ENCODE peak calls at places on chromosomes 6 and 20, in six cellular contexts. T, O, N, K, Z and D are unnamed samples.

GRCh38 chr6:3628143-3628840 is 123.2 kb downstream of the PXDC1 start:
- DNase-seq in K (no peak), T (peak), Z (no peak), N (peak), O (no peak), D (peak)

GRCh38 chr6:159577564-159577963 is 115.5 kb downstream of the SOD2 start:
- DNase-seq in K (peak), O (no peak), T (peak), Z (peak), N (peak), D (no peak)

GRCh38 chr20:7497985-7498384 is 442.3 kb downstream of the HAO1 start:
- DNase-seq in Z (peak), O (no peak), K (no peak), T (peak), N (peak), D (peak)

GRCh38 chr20:10861619-10862018 is 187.8 kb upstream of the JAG1 start:
- DNase-seq in T (peak), Z (peak), O (no peak), K (no peak), N (peak), D (no peak)

GRCh38 chr6:40258531-40258930 is 324.3 kb upstream of the MOCS1 start:
- DNase-seq in K (no peak), T (no peak), O (no peak), Z (no peak), N (no peak), D (no peak)

GRCh38 chr6:88586371-88587157 is 376.9 kb downstream of the RNGTT start:
- DNase-seq in O (no peak), K (no peak), N (peak), Z (peak), T (peak), D (peak)

GRCh38 chr20:22686097-22686496 is 101.7 kb upstream of the FOXA2 start:
- DNase-seq in O (no peak), N (peak), K (peak), Z (peak), T (peak), D (peak)

GRCh38 chr6:35310265-35310831 is 12.7 kb downstream of the DEF6 start:
- DNase-seq in T (no peak), K (no peak), N (no peak), O (no peak), Z (no peak), D (no peak)

GRCh38 chr6:141562801-141563763 is 569.6 kb upstream of the GJE1 start:
- DNase-seq in Z (peak), O (peak), N (peak), T (peak), K (peak), D (peak)

GRCh38 chr6:2376429-2377355 is 131.3 kb upstream of the GMDS start:
- DNase-seq in N (peak), K (peak), O (no peak), Z (peak), T (peak), D (peak)

GRCh38 chr20:11451793-11452291 is 465.9 kb upstream of the BTBD3 start:
- DNase-seq in N (peak), Z (no peak), T (peak), K (peak), O (peak), D (no peak)

GRCh38 chr6:7241709-7242645 is 71.0 kb downstream of the SSR1 start:
- DNase-seq in Z (peak), T (peak), K (peak), O (no peak), N (peak), D (peak)

GRCh38 chr6:1636971-1637871 is 27.5 kb downstream of the FOXC1 start:
- DNase-seq in Z (peak), K (peak), N (peak), O (no peak), T (peak), D (no peak)

GRCh38 chr6:132816665-132817064 is 2.3 kb downstream of the RPS12 start:
- DNase-seq in O (no peak), N (no peak), K (no peak), T (no peak), Z (no peak), D (peak)

GRCh38 chr6:107784669-107785068 is 39.4 kb downstream of the SCML4 start:
- DNase-seq in O (no peak), Z (no peak), T (peak), K (peak), N (peak), D (peak)

GRCh38 chr6:7389162-7389450 is 436 bp downstream of the CAGE1 start:
- DNase-seq in K (peak), O (no peak), Z (peak), T (no peak), N (peak), D (peak)

DNA sequence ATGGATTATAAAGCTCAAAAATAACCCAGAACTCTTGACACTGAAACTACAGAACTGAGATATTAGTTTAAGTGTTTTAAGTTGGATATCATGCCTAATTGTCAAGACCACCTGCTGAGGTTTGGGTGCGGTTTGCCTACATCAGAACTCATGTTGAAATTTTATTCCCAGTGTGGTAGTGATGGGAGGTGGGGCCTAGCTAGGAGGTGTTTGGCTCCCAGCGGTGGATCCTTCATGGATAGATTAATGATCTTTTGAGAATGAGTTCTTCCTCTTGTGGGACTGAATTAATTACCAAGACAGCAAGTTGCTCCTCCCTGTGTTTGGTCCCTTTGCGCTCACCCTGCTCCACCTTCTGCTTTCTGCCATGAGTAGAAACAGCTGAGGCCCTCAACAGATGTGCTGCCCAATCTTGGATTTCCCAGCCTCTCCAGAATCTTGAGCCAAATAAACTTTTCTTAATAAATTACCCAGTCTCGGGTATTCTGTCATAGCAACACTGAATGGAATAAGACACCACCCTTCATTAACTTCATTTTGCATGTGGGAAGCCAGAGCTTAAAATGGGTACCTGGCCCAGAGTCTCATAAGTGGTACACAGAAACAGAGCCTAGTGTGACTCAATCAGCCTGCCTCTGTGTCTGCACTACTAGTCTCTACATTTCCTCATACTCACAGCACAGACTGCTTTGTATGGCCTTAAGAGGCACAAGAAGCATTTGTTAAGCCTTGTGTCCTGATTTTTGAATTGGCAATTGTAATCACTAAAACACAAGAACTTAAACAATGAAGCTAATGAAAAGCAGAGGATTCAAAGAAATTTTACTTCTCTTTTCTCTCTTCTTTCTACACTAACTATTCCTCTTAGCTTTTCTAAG is 158.3 kb downstream of the IBTK start:
- DNase-seq in O (no peak), T (no peak), N (no peak), Z (no peak), K (peak), D (no peak)
- H2AFZ ChIP-seq in O (no peak), T (no peak), N (no peak), Z (no peak), K (no peak), D (peak)

GRCh38 chr20:52422574-52423463 is 231.2 kb upstream of the ZFP64 start:
- DNase-seq in O (no peak), Z (no peak), K (no peak), T (no peak), N (no peak), D (peak)
- H3K4me2 ChIP-seq in O (no peak), Z (no peak), K (no peak), T (no peak), N (no peak), D (no peak)

DNA sequence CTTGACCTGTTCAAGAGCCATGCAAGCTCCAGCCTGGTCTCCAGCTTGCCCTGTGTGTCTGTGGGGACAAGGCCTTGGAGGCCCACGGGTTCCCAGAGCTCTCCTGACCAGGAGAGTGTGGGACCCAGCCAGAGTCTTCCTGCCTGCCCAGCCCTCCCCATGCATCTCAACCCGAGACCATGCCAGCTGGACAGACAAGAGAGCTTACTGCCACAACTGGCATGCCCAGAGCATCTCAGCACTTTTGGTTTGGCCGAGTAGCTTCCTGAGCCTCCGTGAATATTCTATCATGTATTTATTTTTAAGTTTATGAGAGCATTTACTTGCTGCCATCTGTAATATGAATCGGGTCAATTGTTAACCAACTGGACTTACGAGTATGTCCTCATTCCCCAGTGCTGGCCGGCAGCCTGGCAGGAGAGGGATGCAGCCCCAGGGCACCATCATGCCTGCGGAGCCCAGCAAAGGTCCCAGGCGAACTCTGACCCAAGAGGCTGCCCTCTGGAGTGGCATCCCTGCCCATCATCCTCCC is 14.9 kb downstream of the IP6K3 start:
- DNase-seq in Z (peak), K (no peak), T (no peak), N (no peak), O (no peak), D (no peak)
- H2AFZ ChIP-seq in Z (no peak), K (no peak), T (no peak), N (no peak), O (no peak), D (no peak)

GRCh38 chr6:12312736-12313135 is 22.6 kb downstream of the EDN1 start:
- DNase-seq in K (no peak), N (peak), O (no peak), Z (no peak), T (peak), D (peak)
- H3K4me2 ChIP-seq in K (no peak), N (no peak), O (no peak), Z (no peak), T (no peak), D (no peak)

DNA sequence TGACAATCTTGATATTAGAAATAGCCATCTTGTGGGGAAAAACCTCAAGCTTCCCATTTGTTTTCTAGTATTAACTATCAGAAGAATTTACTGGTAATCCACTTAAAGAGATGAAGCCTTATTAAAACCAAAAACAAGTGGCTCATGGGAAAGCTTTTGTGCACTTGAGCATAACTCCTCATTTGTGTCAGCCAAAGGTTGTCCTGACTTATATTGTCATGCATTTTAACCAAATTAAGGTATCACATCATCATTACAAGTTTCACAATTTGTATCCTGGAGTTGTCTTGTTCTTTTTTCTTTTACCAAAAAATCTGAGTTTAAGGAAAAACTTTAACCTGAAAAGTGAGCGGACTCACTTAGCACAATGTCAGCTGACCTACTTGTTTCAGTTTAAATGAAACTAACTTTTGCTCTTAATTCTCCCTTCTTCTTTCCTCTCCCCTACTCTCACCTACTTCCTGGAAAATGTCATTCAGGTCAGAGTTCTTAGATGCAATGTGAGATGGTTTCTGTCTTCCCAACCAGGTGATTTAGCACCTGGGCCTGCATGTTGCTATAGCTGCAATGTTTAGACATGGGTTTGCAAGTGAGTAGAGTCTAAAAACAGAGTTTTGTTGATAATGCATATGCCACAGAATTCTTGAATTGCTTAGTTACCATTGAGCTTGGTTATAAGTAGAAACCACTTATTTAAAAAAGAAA is 82.8 kb downstream of the TNFAIP3 start:
- DNase-seq in Z (no peak), O (no peak), T (no peak), N (no peak), K (no peak), D (no peak)
- H2AFZ ChIP-seq in Z (no peak), O (no peak), T (no peak), N (no peak), K (no peak), D (no peak)

GRCh38 chr6:142912125-142912524 is 32.9 kb downstream of the HIVEP2 start:
- DNase-seq in Z (no peak), T (no peak), N (no peak), O (no peak), K (no peak), D (no peak)

GRCh38 chr6:142913511-142914047 is 31.4 kb downstream of the HIVEP2 start:
- DNase-seq in Z (no peak), K (no peak), T (no peak), O (no peak), N (no peak), D (no peak)

GRCh38 chr6:142911395-142911794 is 33.6 kb downstream of the HIVEP2 start:
- DNase-seq in T (no peak), Z (no peak), K (no peak), O (no peak), N (no peak), D (no peak)

GRCh38 chr6:142914371-142914770 is 30.6 kb downstream of the HIVEP2 start:
- DNase-seq in Z (no peak), K (no peak), N (no peak), T (no peak), O (no peak), D (peak)

GRCh38 chr6:142913036-142913510 is 31.9 kb downstream of the HIVEP2 start:
- DNase-seq in O (no peak), N (no peak), T (no peak), K (no peak), Z (no peak), D (no peak)
- H3K4me2 ChIP-seq in O (no peak), N (no peak), T (no peak), K (no peak), Z (no peak), D (no peak)